ENCODE peak calls at places on chromosomes 1 and 21, in nine cellular contexts. One of them, this sample, is unnamed.

GRCh38 chr1:26083246-26083645 is 15.8 kb upstream of the TRIM63 start:
- DNase-seq in RCC 7860: no peak
- DNase-seq in anterior cingulate cortex: no peak
- DNase-seq in central memory CD4-positive, alpha-beta T cell: no peak
- DNase-seq in AG10803: peak
- DNase-seq in AG09309: no peak
- DNase-seq in islet precursor cell: no peak
- DNase-seq in H7: no peak
- DNase-seq in AG09319: no peak
- DNase-seq in this sample: no peak

GRCh38 chr1:67724928-67725560 is 40.0 kb downstream of the GADD45A start:
- DNase-seq in RCC 7860: peak
- DNase-seq in anterior cingulate cortex: no peak
- DNase-seq in central memory CD4-positive, alpha-beta T cell: no peak
- DNase-seq in AG10803: peak
- DNase-seq in AG09309: no peak
- DNase-seq in islet precursor cell: no peak
- DNase-seq in H7: no peak
- DNase-seq in AG09319: peak
- DNase-seq in this sample: peak

GRCh38 chr1:119711804-119712341 is at the start of gene PHGDH:
- DNase-seq in RCC 7860: no peak
- DNase-seq in anterior cingulate cortex: peak
- DNase-seq in central memory CD4-positive, alpha-beta T cell: no peak
- DNase-seq in AG10803: peak
- DNase-seq in AG09309: peak
- DNase-seq in islet precursor cell: peak
- DNase-seq in H7: peak
- DNase-seq in AG09319: peak
- DNase-seq in this sample: peak

GRCh38 chr21:16588433-16588860 is 858.7 kb downstream of the USP25 start:
- DNase-seq in RCC 7860: peak
- DNase-seq in anterior cingulate cortex: peak
- DNase-seq in central memory CD4-positive, alpha-beta T cell: no peak
- DNase-seq in AG10803: peak
- DNase-seq in AG09309: peak
- DNase-seq in islet precursor cell: peak
- DNase-seq in H7: peak
- DNase-seq in AG09319: peak
- DNase-seq in this sample: peak

GRCh38 chr1:32044246-32044645 is 28.5 kb upstream of the TMEM39B start:
- DNase-seq in RCC 7860: no peak
- DNase-seq in anterior cingulate cortex: no peak
- DNase-seq in central memory CD4-positive, alpha-beta T cell: no peak
- DNase-seq in AG10803: no peak
- DNase-seq in AG09309: no peak
- DNase-seq in islet precursor cell: no peak
- DNase-seq in H7: no peak
- DNase-seq in AG09319: no peak
- DNase-seq in this sample: no peak

GRCh38 chr1:30982937-30983336 is 74.4 kb upstream of the SDC3 start:
- DNase-seq in RCC 7860: no peak
- DNase-seq in anterior cingulate cortex: no peak
- DNase-seq in central memory CD4-positive, alpha-beta T cell: no peak
- DNase-seq in AG10803: peak
- DNase-seq in AG09309: no peak
- DNase-seq in islet precursor cell: no peak
- DNase-seq in H7: no peak
- DNase-seq in AG09319: peak
- DNase-seq in this sample: no peak

GRCh38 chr1:116855220-116855619 is 54.5 kb upstream of the PTGFRN start:
- DNase-seq in RCC 7860: peak
- DNase-seq in anterior cingulate cortex: peak
- DNase-seq in central memory CD4-positive, alpha-beta T cell: no peak
- DNase-seq in AG10803: peak
- DNase-seq in AG09309: no peak
- DNase-seq in islet precursor cell: peak
- DNase-seq in H7: no peak
- DNase-seq in AG09319: no peak
- DNase-seq in this sample: no peak

GRCh38 chr1:145740269-145740668 is 21.0 kb downstream of the CD160 start:
- DNase-seq in RCC 7860: no peak
- DNase-seq in anterior cingulate cortex: no peak
- DNase-seq in central memory CD4-positive, alpha-beta T cell: no peak
- DNase-seq in AG10803: no peak
- DNase-seq in AG09309: peak
- DNase-seq in islet precursor cell: no peak
- DNase-seq in H7: no peak
- DNase-seq in AG09319: peak
- DNase-seq in this sample: peak

GRCh38 chr1:245585252-245585959 is 430.6 kb downstream of the KIF26B start:
- DNase-seq in RCC 7860: peak
- DNase-seq in anterior cingulate cortex: no peak
- DNase-seq in central memory CD4-positive, alpha-beta T cell: no peak
- DNase-seq in AG10803: peak
- DNase-seq in AG09309: peak
- DNase-seq in islet precursor cell: peak
- DNase-seq in H7: no peak
- DNase-seq in AG09319: peak
- DNase-seq in this sample: no peak

GRCh38 chr21:15264084-15264483 is 199.3 kb upstream of the NRIP1 start:
- DNase-seq in RCC 7860: no peak
- DNase-seq in anterior cingulate cortex: no peak
- DNase-seq in central memory CD4-positive, alpha-beta T cell: no peak
- DNase-seq in AG10803: no peak
- DNase-seq in AG09309: no peak
- DNase-seq in islet precursor cell: no peak
- DNase-seq in H7: no peak
- DNase-seq in AG09319: no peak
- DNase-seq in this sample: no peak

GRCh38 chr1:15965228-15965767 is 10.6 kb downstream of the ZBTB17 start:
- DNase-seq in RCC 7860: no peak
- DNase-seq in anterior cingulate cortex: peak
- DNase-seq in central memory CD4-positive, alpha-beta T cell: no peak
- DNase-seq in AG10803: peak
- DNase-seq in AG09309: no peak
- DNase-seq in islet precursor cell: no peak
- DNase-seq in H7: no peak
- DNase-seq in AG09319: no peak
- DNase-seq in this sample: no peak

GRCh38 chr21:15564907-15565306 is 164.9 kb upstream of the USP25 start:
- DNase-seq in RCC 7860: no peak
- DNase-seq in anterior cingulate cortex: no peak
- DNase-seq in central memory CD4-positive, alpha-beta T cell: no peak
- DNase-seq in AG10803: no peak
- DNase-seq in AG09309: no peak
- DNase-seq in islet precursor cell: no peak
- DNase-seq in H7: no peak
- DNase-seq in AG09319: no peak
- DNase-seq in this sample: no peak

GRCh38 chr1:217528271-217528670 is 102.6 kb downstream of the GPATCH2 start:
- DNase-seq in RCC 7860: no peak
- DNase-seq in anterior cingulate cortex: no peak
- DNase-seq in central memory CD4-positive, alpha-beta T cell: no peak
- DNase-seq in AG10803: peak
- DNase-seq in AG09309: no peak
- DNase-seq in islet precursor cell: no peak
- DNase-seq in H7: no peak
- DNase-seq in AG09319: no peak
- DNase-seq in this sample: no peak

GRCh38 chr1:41639332-41639936 is 155.0 kb upstream of the EDN2 start:
- DNase-seq in RCC 7860: peak
- DNase-seq in anterior cingulate cortex: peak
- DNase-seq in central memory CD4-positive, alpha-beta T cell: no peak
- DNase-seq in AG10803: peak
- DNase-seq in AG09309: no peak
- DNase-seq in islet precursor cell: no peak
- DNase-seq in H7: no peak
- DNase-seq in AG09319: no peak
- DNase-seq in this sample: no peak